ENCODE peak calls at places on chromosomes 1 and 21, in five cellular contexts. O, M, B, F and E are unnamed samples.

GRCh38 chr1:155179107-155180031 is 5.7 kb downstream of the TRIM46 start:
- DNase-seq in O (no peak), M (no peak), B (no peak), F (no peak), E (no peak)

GRCh38 chr1:201751872-201752271 is 77.1 kb upstream of the IPO9 start:
- DNase-seq in O (no peak), M (peak; percentile 49), B (no peak), F (no peak), E (no peak)

GRCh38 chr21:43991447-43991991 is 20.6 kb upstream of the TRAPPC10 start:
- DNase-seq in O (no peak), M (no peak), B (no peak), F (no peak), E (no peak)

GRCh38 chr1:152743371-152744145 is 14.3 kb upstream of the KPRP start:
- DNase-seq in O (no peak), M (peak; percentile 2), B (no peak), F (no peak), E (no peak)

GRCh38 chr21:45451771-45452182 is 46.8 kb downstream of the COL18A1 start:
- DNase-seq in O (no peak), M (no peak), B (no peak), F (no peak), E (no peak)

GRCh38 chr1:57440096-57440495 is 16.2 kb upstream of the DAB1 start:
- DNase-seq in O (peak; percentile 27), M (no peak), B (no peak), F (no peak), E (no peak)

GRCh38 chr1:40612345-40612831 is 53.1 kb downstream of the RIMS3 start:
- DNase-seq in O (peak; percentile 78), M (peak; percentile 52), B (peak; percentile 46), F (peak; percentile 54), E (peak; percentile 79)

GRCh38 chr1:56645663-56646330 is 683 bp downstream of the PRKAA2 start:
- DNase-seq in O (peak; percentile 34), M (no peak), B (no peak), F (peak; percentile 8), E (no peak)

GRCh38 chr1:204599098-204599497 is 82.9 kb downstream of the MDM4 start:
- DNase-seq in O (no peak), M (no peak), B (no peak), F (no peak), E (no peak)

GRCh38 chr1:2625311-2625710 is 7.5 kb downstream of the MMEL1 start:
- DNase-seq in O (no peak), M (no peak), B (no peak), F (no peak), E (no peak)

GRCh38 chr1:203555046-203555445 is 61.1 kb downstream of the OPTC start:
- DNase-seq in O (no peak), M (no peak), B (no peak), F (no peak), E (no peak)

GRCh38 chr1:153791856-153792253 is 16.6 kb downstream of the SLC27A3 start:
- DNase-seq in O (no peak), M (peak; percentile 72), B (no peak), F (no peak), E (no peak)

GRCh38 chr1:21781971-21782867 is 730 bp downstream of the USP48 start:
- DNase-seq in O (peak; percentile 54), M (peak; percentile 54), B (peak; percentile 74), F (peak; percentile 10), E (peak; percentile 30)

GRCh38 chr1:112803906-112804762 is 89.0 kb upstream of the PPM1J start:
- DNase-seq in O (peak; percentile 79), M (peak; percentile 65), B (peak; percentile 4), F (peak; percentile 65), E (peak; percentile 78)
- TF ChIP-seq RCOR1 in O (peak; percentile 27), M (no peak), B (no peak), F (no peak), E (peak; percentile 48)

GRCh38 chr1:68198752-68199151 is 33.6 kb downstream of the WLS start:
- DNase-seq in O (no peak), M (peak; percentile 63), B (no peak), F (no peak), E (no peak)
- TF ChIP-seq RCOR1 in O (no peak), M (no peak), B (no peak), F (no peak), E (no peak)

GRCh38 chr1:903721-904270 is 19.9 kb upstream of the SAMD11 start:
- DNase-seq in O (no peak), M (no peak), B (no peak), F (no peak), E (no peak)
- TF ChIP-seq RCOR1 in O (no peak), M (no peak), B (no peak), F (no peak), E (no peak)

DNA sequence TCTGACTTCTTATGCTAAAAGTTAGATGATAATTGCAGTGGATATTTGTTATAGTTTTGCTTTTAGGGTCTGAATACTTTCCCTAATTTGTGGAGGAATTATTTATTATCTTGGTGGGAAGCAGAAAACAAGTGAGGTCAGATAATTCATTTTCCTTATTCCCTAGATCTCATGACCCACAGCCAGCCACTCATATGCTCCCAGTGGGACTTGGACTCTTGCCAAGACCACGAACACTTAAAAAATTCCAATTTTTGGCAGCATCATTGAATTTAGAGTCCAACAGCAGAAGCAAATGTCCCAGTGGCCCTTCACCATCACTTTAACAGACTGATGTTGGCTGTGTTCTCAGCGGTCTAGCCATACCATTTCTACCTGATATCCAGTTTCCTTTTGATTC is 204.2 kb downstream of the HMCN1 start:
- DNase-seq in O (no peak), M (peak; percentile 4), B (no peak), F (no peak), E (no peak)
- TF ChIP-seq RCOR1 in O (no peak), M (no peak), B (no peak), F (no peak), E (no peak)

GRCh38 chr21:33229099-33229775 is 501 bp upstream of the IFNAR2 start:
- DNase-seq in O (peak; percentile 21), M (no peak), B (no peak), F (no peak), E (no peak)
- TF ChIP-seq RCOR1 in O (no peak), M (no peak), B (no peak), F (no peak), E (no peak)